ENCODE peak calls at places on chromosomes 2 and 18, in eight cellular contexts. One of them, this sample, is unnamed.

GRCh38 chr2:176752295-176752694 is 460.3 kb upstream of the HNRNPA3 start:
- DNase-seq in adrenal gland: no peak
- DNase-seq in K562: no peak
- DNase-seq in uterus: no peak
- DNase-seq in endothelial cell of umbilical vein: no peak
- DNase-seq in Peyer's patch: no peak
- DNase-seq in GM12878: no peak
- DNase-seq in ovary: no peak
- DNase-seq in this sample: no peak

GRCh38 chr2:47207614-47208013 is 52.5 kb upstream of the STPG4 start:
- DNase-seq in adrenal gland: no peak
- DNase-seq in K562: no peak
- DNase-seq in uterus: no peak
- DNase-seq in endothelial cell of umbilical vein: no peak
- DNase-seq in Peyer's patch: no peak
- DNase-seq in GM12878: no peak
- DNase-seq in ovary: no peak
- DNase-seq in this sample: no peak

GRCh38 chr2:19542796-19543195 is 184.4 kb upstream of the OSR1 start:
- DNase-seq in adrenal gland: no peak
- DNase-seq in K562: no peak
- DNase-seq in uterus: no peak
- DNase-seq in endothelial cell of umbilical vein: no peak
- DNase-seq in Peyer's patch: no peak
- DNase-seq in GM12878: no peak
- DNase-seq in ovary: no peak
- DNase-seq in this sample: no peak

GRCh38 chr2:8334866-8335325 is 347.0 kb upstream of the ID2 start:
- DNase-seq in adrenal gland: no peak
- DNase-seq in K562: no peak
- DNase-seq in uterus: no peak
- DNase-seq in endothelial cell of umbilical vein: no peak
- DNase-seq in Peyer's patch: no peak
- DNase-seq in GM12878: no peak
- DNase-seq in ovary: no peak
- DNase-seq in this sample: peak

GRCh38 chr18:55100817-55101457 is 141.7 kb upstream of the CCDC68 start:
- DNase-seq in adrenal gland: no peak
- DNase-seq in K562: no peak
- DNase-seq in uterus: no peak
- DNase-seq in endothelial cell of umbilical vein: peak
- DNase-seq in Peyer's patch: no peak
- DNase-seq in GM12878: no peak
- DNase-seq in ovary: no peak
- DNase-seq in this sample: no peak

GRCh38 chr2:193584522-193584938 is 1389.8 kb upstream of the TMEFF2 start:
- DNase-seq in adrenal gland: no peak
- DNase-seq in K562: peak
- DNase-seq in uterus: no peak
- DNase-seq in endothelial cell of umbilical vein: peak
- DNase-seq in Peyer's patch: no peak
- DNase-seq in GM12878: no peak
- DNase-seq in ovary: no peak
- DNase-seq in this sample: peak

GRCh38 chr2:20226152-20226545 is 1.2 kb upstream of the SDC1 start:
- DNase-seq in adrenal gland: no peak
- DNase-seq in K562: no peak
- DNase-seq in uterus: no peak
- DNase-seq in endothelial cell of umbilical vein: no peak
- DNase-seq in Peyer's patch: no peak
- DNase-seq in GM12878: no peak
- DNase-seq in ovary: no peak
- DNase-seq in this sample: no peak

GRCh38 chr2:223692227-223692947 is 90.2 kb upstream of the SCG2 start:
- DNase-seq in adrenal gland: peak
- DNase-seq in K562: peak
- DNase-seq in uterus: peak
- DNase-seq in endothelial cell of umbilical vein: peak
- DNase-seq in Peyer's patch: peak
- DNase-seq in GM12878: no peak
- DNase-seq in ovary: peak
- DNase-seq in this sample: no peak

GRCh38 chr2:187424156-187424555 is 23.9 kb downstream of the CALCRL start:
- DNase-seq in adrenal gland: no peak
- DNase-seq in K562: no peak
- DNase-seq in uterus: no peak
- DNase-seq in endothelial cell of umbilical vein: peak
- DNase-seq in Peyer's patch: no peak
- DNase-seq in GM12878: no peak
- DNase-seq in ovary: no peak
- DNase-seq in this sample: no peak

GRCh38 chr2:226664140-226664539 is 135.5 kb downstream of the IRS1 start:
- DNase-seq in adrenal gland: peak
- DNase-seq in K562: no peak
- DNase-seq in uterus: no peak
- DNase-seq in endothelial cell of umbilical vein: no peak
- DNase-seq in Peyer's patch: no peak
- DNase-seq in GM12878: no peak
- DNase-seq in ovary: no peak
- DNase-seq in this sample: peak

GRCh38 chr2:105110295-105110829 is 72.5 kb downstream of the MRPS9 start:
- DNase-seq in adrenal gland: no peak
- DNase-seq in K562: no peak
- DNase-seq in uterus: no peak
- DNase-seq in endothelial cell of umbilical vein: no peak
- DNase-seq in Peyer's patch: no peak
- DNase-seq in GM12878: no peak
- DNase-seq in ovary: no peak
- DNase-seq in this sample: no peak

GRCh38 chr2:121640380-121641326 is 8.6 kb downstream of the CLASP1 start:
- DNase-seq in adrenal gland: no peak
- DNase-seq in K562: no peak
- DNase-seq in uterus: no peak
- DNase-seq in endothelial cell of umbilical vein: no peak
- DNase-seq in Peyer's patch: no peak
- DNase-seq in GM12878: no peak
- DNase-seq in ovary: no peak
- DNase-seq in this sample: no peak

GRCh38 chr2:88669371-88670214 is 21.9 kb upstream of the RPIA start:
- DNase-seq in adrenal gland: peak
- DNase-seq in K562: peak
- DNase-seq in uterus: no peak
- DNase-seq in endothelial cell of umbilical vein: peak
- DNase-seq in Peyer's patch: peak
- DNase-seq in GM12878: peak
- DNase-seq in ovary: no peak
- DNase-seq in this sample: no peak

GRCh38 chr2:85247591-85247990 is 80.2 kb downstream of the TGOLN2 start:
- DNase-seq in adrenal gland: no peak
- DNase-seq in K562: no peak
- DNase-seq in uterus: no peak
- DNase-seq in endothelial cell of umbilical vein: no peak
- DNase-seq in Peyer's patch: no peak
- DNase-seq in GM12878: no peak
- DNase-seq in ovary: no peak
- DNase-seq in this sample: no peak

GRCh38 chr2:235746257-235746934 is 252.6 kb downstream of the AGAP1 start:
- DNase-seq in adrenal gland: peak
- DNase-seq in K562: peak
- DNase-seq in uterus: peak
- DNase-seq in endothelial cell of umbilical vein: peak
- DNase-seq in Peyer's patch: peak
- DNase-seq in GM12878: no peak
- DNase-seq in ovary: peak
- DNase-seq in this sample: no peak

GRCh38 chr18:6219116-6219717 is 195.5 kb downstream of the L3MBTL4 start:
- DNase-seq in adrenal gland: peak
- DNase-seq in K562: peak
- DNase-seq in uterus: no peak
- DNase-seq in endothelial cell of umbilical vein: peak
- DNase-seq in Peyer's patch: no peak
- DNase-seq in GM12878: no peak
- DNase-seq in ovary: no peak
- DNase-seq in this sample: peak

GRCh38 chr2:142286618-142287017 is 155.8 kb upstream of the LRP1B start:
- DNase-seq in adrenal gland: no peak
- DNase-seq in K562: peak
- DNase-seq in uterus: no peak
- DNase-seq in endothelial cell of umbilical vein: no peak
- DNase-seq in Peyer's patch: no peak
- DNase-seq in GM12878: no peak
- DNase-seq in ovary: no peak
- DNase-seq in this sample: no peak

GRCh38 chr2:162007447-162008040 is 66.5 kb downstream of the DPP4 start:
- DNase-seq in adrenal gland: no peak
- DNase-seq in K562: no peak
- DNase-seq in uterus: no peak
- DNase-seq in endothelial cell of umbilical vein: peak
- DNase-seq in Peyer's patch: no peak
- DNase-seq in GM12878: no peak
- DNase-seq in ovary: no peak
- DNase-seq in this sample: no peak

GRCh38 chr2:61978522-61978921 is 73.0 kb downstream of the COMMD1 start:
- DNase-seq in adrenal gland: peak
- DNase-seq in K562: no peak
- DNase-seq in uterus: no peak
- DNase-seq in endothelial cell of umbilical vein: peak
- DNase-seq in Peyer's patch: no peak
- DNase-seq in GM12878: peak
- DNase-seq in ovary: no peak
- DNase-seq in this sample: no peak

GRCh38 chr18:72233106-72233505 is 311.0 kb downstream of the CBLN2 start:
- DNase-seq in adrenal gland: no peak
- DNase-seq in K562: no peak
- DNase-seq in uterus: no peak
- DNase-seq in endothelial cell of umbilical vein: no peak
- DNase-seq in Peyer's patch: no peak
- DNase-seq in GM12878: no peak
- DNase-seq in ovary: no peak
- DNase-seq in this sample: no peak

GRCh38 chr2:113894156-113894743 is 4.4 kb downstream of the ACTR3 start:
- DNase-seq in adrenal gland: no peak
- DNase-seq in K562: peak
- DNase-seq in uterus: no peak
- DNase-seq in endothelial cell of umbilical vein: peak
- DNase-seq in Peyer's patch: no peak
- DNase-seq in GM12878: no peak
- DNase-seq in ovary: no peak
- DNase-seq in this sample: no peak

GRCh38 chr2:159209341-159210306 is 76.9 kb downstream of the WDSUB1 start:
- DNase-seq in adrenal gland: no peak
- DNase-seq in K562: no peak
- DNase-seq in uterus: no peak
- DNase-seq in endothelial cell of umbilical vein: no peak
- DNase-seq in Peyer's patch: peak
- DNase-seq in GM12878: peak
- DNase-seq in ovary: no peak
- DNase-seq in this sample: no peak

GRCh38 chr2:201071305-201072200 is at the start of the genes HYCC2 and NDUFB3:
- DNase-seq in adrenal gland: peak
- DNase-seq in K562: peak
- DNase-seq in uterus: peak
- DNase-seq in endothelial cell of umbilical vein: peak
- DNase-seq in Peyer's patch: peak
- DNase-seq in GM12878: peak
- DNase-seq in ovary: peak
- DNase-seq in this sample: peak
- TF ChIP-seq CTCF in adrenal gland: peak
- TF ChIP-seq CTCF in K562: peak
- TF ChIP-seq CTCF in uterus: no peak
- TF ChIP-seq CTCF in endothelial cell of umbilical vein: no peak
- TF ChIP-seq CTCF in Peyer's patch: peak
- TF ChIP-seq CTCF in GM12878: peak
- TF ChIP-seq CTCF in ovary: no peak
- TF ChIP-seq CTCF in this sample: peak

GRCh38 chr2:135876066-135876711 is at the start of gene MCM6:
- DNase-seq in adrenal gland: peak
- DNase-seq in K562: peak
- DNase-seq in uterus: peak
- DNase-seq in endothelial cell of umbilical vein: peak
- DNase-seq in Peyer's patch: peak
- DNase-seq in GM12878: peak
- DNase-seq in ovary: peak
- DNase-seq in this sample: peak
- TF ChIP-seq POLR2A in adrenal gland: peak
- TF ChIP-seq POLR2A in K562: peak
- TF ChIP-seq POLR2A in uterus: peak
- TF ChIP-seq POLR2A in endothelial cell of umbilical vein: peak
- TF ChIP-seq POLR2A in Peyer's patch: peak
- TF ChIP-seq POLR2A in GM12878: peak
- TF ChIP-seq POLR2A in ovary: no peak
- TF ChIP-seq POLR2A in this sample: peak

DNA sequence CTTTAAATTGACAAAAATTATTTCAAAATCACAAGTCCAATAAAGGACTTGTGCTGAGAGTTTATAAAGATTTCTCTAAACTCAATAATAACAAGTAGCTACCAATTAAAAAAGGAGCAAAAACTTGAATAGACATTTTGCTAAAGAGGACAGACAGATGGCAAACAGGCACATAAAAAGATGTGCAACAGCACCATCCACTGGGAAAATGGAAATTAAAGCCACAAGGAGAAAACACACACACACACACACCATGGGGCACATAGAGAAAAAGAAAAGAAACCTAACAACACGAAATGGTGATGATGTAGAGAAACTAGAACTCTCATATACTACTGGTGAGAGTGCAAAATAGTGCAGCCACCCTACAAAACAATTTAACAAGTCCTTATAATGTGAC is 12.6 kb upstream of the SLC9A4 start:
- DNase-seq in adrenal gland: no peak
- DNase-seq in K562: no peak
- DNase-seq in uterus: no peak
- DNase-seq in endothelial cell of umbilical vein: no peak
- DNase-seq in Peyer's patch: no peak
- DNase-seq in GM12878: no peak
- DNase-seq in ovary: no peak
- DNase-seq in this sample: no peak
- TF ChIP-seq CTCF in adrenal gland: no peak
- TF ChIP-seq CTCF in K562: peak
- TF ChIP-seq CTCF in uterus: no peak
- TF ChIP-seq CTCF in endothelial cell of umbilical vein: no peak
- TF ChIP-seq CTCF in Peyer's patch: no peak
- TF ChIP-seq CTCF in GM12878: no peak
- TF ChIP-seq CTCF in ovary: no peak
- TF ChIP-seq CTCF in this sample: no peak

GRCh38 chr2:42049411-42050349 is 1.9 kb downstream of the PKDCC start:
- DNase-seq in adrenal gland: no peak
- DNase-seq in K562: no peak
- DNase-seq in uterus: peak
- DNase-seq in endothelial cell of umbilical vein: no peak
- DNase-seq in Peyer's patch: peak
- DNase-seq in GM12878: no peak
- DNase-seq in ovary: no peak
- DNase-seq in this sample: no peak
- TF ChIP-seq POLR2A in adrenal gland: no peak
- TF ChIP-seq POLR2A in K562: no peak
- TF ChIP-seq POLR2A in uterus: peak
- TF ChIP-seq POLR2A in endothelial cell of umbilical vein: no peak
- TF ChIP-seq POLR2A in Peyer's patch: no peak
- TF ChIP-seq POLR2A in GM12878: no peak
- TF ChIP-seq POLR2A in ovary: no peak
- TF ChIP-seq POLR2A in this sample: no peak

This sample was measured in right lobe of liver.